ENCODE peak calls at places on chromosomes 3 and 15, in seven cellular contexts. X, Z, B, T, R, S and J are unnamed samples.

GRCh38 chr3:192992346-192992745 is 74.7 kb upstream of the MB21D2 start:
- DNase-seq in X (no peak), R (no peak), B (no peak), Z (no peak), T (no peak), S (no peak), J (no peak)

GRCh38 chr3:161349529-161350278 is 21.6 kb downstream of the SPTSSB start:
- DNase-seq in S (no peak), T (peak), B (peak), Z (peak), X (no peak), R (no peak), J (no peak)

GRCh38 chr3:32460031-32460749 is 42.5 kb downstream of the CMTM6 start:
- DNase-seq in R (peak), S (no peak), B (peak), X (no peak), T (no peak), Z (no peak), J (no peak)

GRCh38 chr15:77599899-77600298 is 32.8 kb downstream of the LINGO1 start:
- DNase-seq in Z (no peak), X (no peak), S (no peak), R (peak), B (no peak), T (peak), J (peak)

GRCh38 chr3:177447938-177448337 is 250.7 kb upstream of the TBL1XR1 start:
- DNase-seq in S (no peak), Z (no peak), T (no peak), B (no peak), X (no peak), R (no peak), J (no peak)

GRCh38 chr15:55288006-55288717 is 1.5 kb downstream of the RAB27A start:
- DNase-seq in X (no peak), S (no peak), R (no peak), Z (no peak), T (no peak), B (no peak), J (no peak)

GRCh38 chr3:149198611-149199010 is 23.0 kb downstream of the CP start:
- DNase-seq in X (no peak), Z (no peak), T (peak), B (no peak), R (no peak), S (no peak), J (no peak)

GRCh38 chr3:186013312-186013711 is 75.5 kb upstream of the TRA2B start:
- DNase-seq in B (no peak), T (no peak), X (no peak), S (no peak), R (no peak), Z (no peak), J (no peak)

GRCh38 chr3:150357923-150358322 is 50.2 kb upstream of the TSC22D2 start:
- DNase-seq in B (no peak), X (no peak), Z (no peak), S (no peak), T (no peak), R (no peak), J (no peak)

GRCh38 chr3:128145279-128145678 is 8.0 kb upstream of the EEFSEC start:
- DNase-seq in X (no peak), B (no peak), S (no peak), Z (no peak), T (no peak), R (no peak), J (peak)

GRCh38 chr15:70560617-70561328 is 202.6 kb downstream of the UACA start:
- DNase-seq in S (no peak), T (no peak), X (no peak), R (no peak), B (no peak), Z (no peak), J (no peak)

GRCh38 chr3:30667250-30667585 is 60.8 kb downstream of the TGFBR2 start:
- DNase-seq in Z (no peak), T (peak), X (no peak), R (no peak), B (peak), S (no peak), J (no peak)
- H3K27ac ChIP-seq in Z (no peak), T (no peak), X (peak), R (no peak), B (no peak), S (no peak), J (no peak)

GRCh38 chr3:47909607-47910006 is 106.6 kb downstream of the MAP4 start:
- DNase-seq in B (no peak), Z (no peak), T (no peak), S (no peak), R (no peak), X (no peak), J (no peak)
- H3K27ac ChIP-seq in B (no peak), Z (no peak), T (no peak), S (no peak), R (no peak), X (no peak), J (no peak)

GRCh38 chr3:197505796-197506553 is 49.8 kb downstream of the BDH1 start:
- DNase-seq in X (no peak), B (no peak), T (no peak), S (no peak), Z (no peak), R (no peak), J (no peak)
- H3K27ac ChIP-seq in X (no peak), B (no peak), T (no peak), S (no peak), Z (no peak), R (no peak), J (peak)

GRCh38 chr15:89138999-89139612 is 50.9 kb downstream of the ABHD2 start:
- DNase-seq in S (no peak), B (no peak), R (no peak), Z (no peak), X (no peak), T (peak), J (no peak)

GRCh38 chr15:89137926-89138325 is 49.7 kb downstream of the ABHD2 start:
- DNase-seq in B (no peak), R (no peak), T (no peak), Z (no peak), X (no peak), S (no peak), J (no peak)

GRCh38 chr15:89132611-89133242 is 44.5 kb downstream of the ABHD2 start:
- DNase-seq in S (no peak), X (peak), R (no peak), B (no peak), T (no peak), Z (no peak), J (no peak)

GRCh38 chr15:89136818-89137772 is 48.8 kb downstream of the ABHD2 start:
- DNase-seq in B (no peak), S (no peak), T (no peak), R (no peak), Z (no peak), X (no peak), J (no peak)

GRCh38 chr15:89136084-89136806 is 48.0 kb downstream of the ABHD2 start:
- DNase-seq in B (no peak), X (no peak), S (no peak), T (no peak), Z (no peak), R (no peak), J (no peak)
- H3K27ac ChIP-seq in B (no peak), X (peak), S (peak), T (peak), Z (no peak), R (no peak), J (peak)

GRCh38 chr3:38265604-38266307 is at the start of gene SLC22A13:
- DNase-seq in R (no peak), T (no peak), X (no peak), B (no peak), Z (no peak), S (no peak), J (no peak)
- H3K27ac ChIP-seq in R (no peak), T (no peak), X (no peak), B (no peak), Z (no peak), S (no peak), J (no peak)

GRCh38 chr15:100714034-100714748 is 111.8 kb downstream of the ASB7 start:
- DNase-seq in B (no peak), X (no peak), R (no peak), T (no peak), S (peak), Z (no peak), J (no peak)
- H3K27ac ChIP-seq in B (no peak), X (no peak), R (no peak), T (no peak), S (no peak), Z (no peak), J (no peak)

DNA sequence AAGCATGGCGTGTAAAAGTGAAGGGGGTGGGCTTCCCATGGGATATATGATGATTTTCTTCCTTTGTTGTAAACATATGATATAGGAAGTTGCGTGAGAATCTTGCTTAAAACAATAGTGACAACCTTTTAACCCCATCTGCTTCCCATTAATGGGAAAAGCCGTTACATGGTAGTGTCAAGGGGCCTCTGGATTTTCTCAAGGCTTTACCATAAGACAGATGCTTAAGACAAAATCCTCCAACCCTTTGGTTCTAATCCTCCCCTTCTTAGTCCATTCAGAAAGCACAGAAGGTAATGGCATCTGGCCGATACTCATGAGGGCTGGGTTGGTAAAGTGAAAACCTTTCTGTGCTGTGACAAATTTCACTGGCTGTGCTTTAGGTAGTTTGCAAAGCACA is 25.0 kb downstream of the DPH3 start:
- DNase-seq in B (no peak), Z (no peak), S (no peak), T (no peak), X (no peak), R (no peak), J (no peak)
- H3K27ac ChIP-seq in B (no peak), Z (no peak), S (peak), T (no peak), X (peak), R (no peak), J (no peak)

GRCh38 chr3:195221015-195221853 is 49.7 kb downstream of the XXYLT1 start:
- DNase-seq in T (peak), X (no peak), Z (no peak), B (no peak), R (no peak), S (peak), J (peak)
- H3K27ac ChIP-seq in T (no peak), X (peak), Z (no peak), B (no peak), R (no peak), S (peak), J (no peak)

GRCh38 chr3:169240786-169241486 is 422.6 kb downstream of the MECOM start:
- DNase-seq in B (no peak), T (no peak), X (no peak), S (no peak), R (no peak), Z (no peak), J (no peak)

GRCh38 chr3:169241928-169242751 is 421.4 kb downstream of the MECOM start:
- DNase-seq in R (no peak), S (no peak), T (peak), X (no peak), Z (no peak), B (no peak), J (peak)

GRCh38 chr3:169241575-169241927 is 422.0 kb downstream of the MECOM start:
- DNase-seq in Z (no peak), X (no peak), S (no peak), B (no peak), R (no peak), T (peak), J (no peak)

GRCh38 chr3:169238562-169238961 is 424.9 kb downstream of the MECOM start:
- DNase-seq in B (no peak), S (no peak), X (no peak), R (no peak), T (no peak), Z (no peak), J (no peak)

DNA sequence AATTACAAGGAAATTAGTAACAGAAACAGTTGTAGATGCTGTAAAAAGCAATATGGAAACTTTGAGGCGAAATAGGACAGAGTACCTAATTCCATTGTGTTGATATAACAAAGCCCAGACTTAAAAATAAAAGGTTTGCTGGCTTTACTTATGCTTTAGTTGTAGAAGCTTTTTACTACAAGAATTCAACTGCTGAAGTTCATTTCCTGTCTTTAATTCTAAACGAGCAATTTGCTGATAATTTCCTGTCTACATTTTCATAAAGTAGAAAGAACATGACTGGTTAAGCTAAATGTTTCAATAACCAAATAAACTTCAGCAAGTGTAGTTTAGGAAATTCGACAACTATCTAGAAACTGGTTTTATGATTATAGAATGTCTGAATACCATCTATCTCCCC is 423.8 kb downstream of the MECOM start:
- DNase-seq in B (no peak), S (no peak), T (no peak), R (no peak), Z (no peak), X (no peak), J (no peak)
- H3K27ac ChIP-seq in B (no peak), S (no peak), T (no peak), R (no peak), Z (no peak), X (peak), J (no peak)